ENCODE peak calls at places on chromosome 14, in eight cellular contexts. One of them, this sample, is unnamed.

GRCh38 chr14:104109731-104110361 is 24.3 kb downstream of the ASPG start:
- DNase-seq in sciatic nerve: peak
- DNase-seq in H7: peak
- DNase-seq in SW 1271: no peak
- DNase-seq in AG10803: no peak
- DNase-seq in activated effector memory CD4-positive, alpha-beta T cell treated with anti-CD3 and anti-CD28 coated beads, Interleukin-2, amount 50 U/mL, for 16 hours: peak
- DNase-seq in right cardiac atrium: peak
- DNase-seq in DMS 273 treated with DMSO at 0.1 percent for 48 hours: no peak
- DNase-seq in this sample: peak

GRCh38 chr14:102262894-102263462 is 42.0 kb downstream of the MOK start:
- DNase-seq in sciatic nerve: no peak
- DNase-seq in SW 1271: no peak
- DNase-seq in AG10803: no peak
- DNase-seq in activated effector memory CD4-positive, alpha-beta T cell treated with anti-CD3 and anti-CD28 coated beads, Interleukin-2, amount 50 U/mL, for 16 hours: peak
- DNase-seq in right cardiac atrium: no peak
- DNase-seq in H7: peak
- DNase-seq in DMS 273 treated with DMSO at 0.1 percent for 48 hours: peak
- DNase-seq in this sample: no peak

GRCh38 chr14:105180598-105181528 is at the start of gene NUDT14:
- DNase-seq in AG10803: peak
- DNase-seq in right cardiac atrium: peak
- DNase-seq in DMS 273 treated with DMSO at 0.1 percent for 48 hours: no peak
- DNase-seq in SW 1271: no peak
- DNase-seq in H7: peak
- DNase-seq in sciatic nerve: peak
- DNase-seq in activated effector memory CD4-positive, alpha-beta T cell treated with anti-CD3 and anti-CD28 coated beads, Interleukin-2, amount 50 U/mL, for 16 hours: peak
- DNase-seq in this sample: no peak

GRCh38 chr14:30221546-30221945 is 293.9 kb upstream of the PRKD1 start:
- DNase-seq in activated effector memory CD4-positive, alpha-beta T cell treated with anti-CD3 and anti-CD28 coated beads, Interleukin-2, amount 50 U/mL, for 16 hours: no peak
- DNase-seq in right cardiac atrium: no peak
- DNase-seq in AG10803: no peak
- DNase-seq in DMS 273 treated with DMSO at 0.1 percent for 48 hours: no peak
- DNase-seq in SW 1271: no peak
- DNase-seq in H7: no peak
- DNase-seq in sciatic nerve: no peak
- DNase-seq in this sample: no peak

GRCh38 chr14:82060219-82060618 is 526.6 kb upstream of the SEL1L start:
- DNase-seq in activated effector memory CD4-positive, alpha-beta T cell treated with anti-CD3 and anti-CD28 coated beads, Interleukin-2, amount 50 U/mL, for 16 hours: no peak
- DNase-seq in SW 1271: no peak
- DNase-seq in H7: peak
- DNase-seq in DMS 273 treated with DMSO at 0.1 percent for 48 hours: no peak
- DNase-seq in AG10803: no peak
- DNase-seq in right cardiac atrium: no peak
- DNase-seq in sciatic nerve: no peak
- DNase-seq in this sample: no peak

GRCh38 chr14:93905623-93906022 is 21.5 kb upstream of the FAM181A start:
- DNase-seq in H7: no peak
- DNase-seq in activated effector memory CD4-positive, alpha-beta T cell treated with anti-CD3 and anti-CD28 coated beads, Interleukin-2, amount 50 U/mL, for 16 hours: peak
- DNase-seq in SW 1271: no peak
- DNase-seq in AG10803: no peak
- DNase-seq in sciatic nerve: no peak
- DNase-seq in right cardiac atrium: no peak
- DNase-seq in DMS 273 treated with DMSO at 0.1 percent for 48 hours: no peak
- DNase-seq in this sample: no peak

GRCh38 chr14:60981626-60982455 is 796 bp downstream of the SLC38A6 start:
- DNase-seq in sciatic nerve: no peak
- DNase-seq in H7: peak
- DNase-seq in activated effector memory CD4-positive, alpha-beta T cell treated with anti-CD3 and anti-CD28 coated beads, Interleukin-2, amount 50 U/mL, for 16 hours: no peak
- DNase-seq in right cardiac atrium: no peak
- DNase-seq in AG10803: peak
- DNase-seq in SW 1271: no peak
- DNase-seq in DMS 273 treated with DMSO at 0.1 percent for 48 hours: no peak
- DNase-seq in this sample: no peak

GRCh38 chr14:95046711-95047681 is 110.3 kb downstream of the DICER1 start:
- DNase-seq in H7: no peak
- DNase-seq in AG10803: no peak
- DNase-seq in sciatic nerve: peak
- DNase-seq in right cardiac atrium: no peak
- DNase-seq in DMS 273 treated with DMSO at 0.1 percent for 48 hours: no peak
- DNase-seq in activated effector memory CD4-positive, alpha-beta T cell treated with anti-CD3 and anti-CD28 coated beads, Interleukin-2, amount 50 U/mL, for 16 hours: peak
- DNase-seq in SW 1271: no peak
- DNase-seq in this sample: peak

GRCh38 chr14:56378474-56378873 is 201.1 kb upstream of the TMEM260 start:
- DNase-seq in AG10803: peak
- DNase-seq in SW 1271: no peak
- DNase-seq in right cardiac atrium: no peak
- DNase-seq in activated effector memory CD4-positive, alpha-beta T cell treated with anti-CD3 and anti-CD28 coated beads, Interleukin-2, amount 50 U/mL, for 16 hours: no peak
- DNase-seq in sciatic nerve: no peak
- DNase-seq in H7: no peak
- DNase-seq in DMS 273 treated with DMSO at 0.1 percent for 48 hours: no peak
- DNase-seq in this sample: no peak

GRCh38 chr14:52618602-52619001 is 66.0 kb downstream of the GPR137C start:
- DNase-seq in sciatic nerve: no peak
- DNase-seq in right cardiac atrium: no peak
- DNase-seq in activated effector memory CD4-positive, alpha-beta T cell treated with anti-CD3 and anti-CD28 coated beads, Interleukin-2, amount 50 U/mL, for 16 hours: no peak
- DNase-seq in DMS 273 treated with DMSO at 0.1 percent for 48 hours: no peak
- DNase-seq in AG10803: no peak
- DNase-seq in SW 1271: no peak
- DNase-seq in H7: no peak
- DNase-seq in this sample: no peak

GRCh38 chr14:104368751-104369100 is 210.8 kb upstream of the C14orf180 start:
- DNase-seq in activated effector memory CD4-positive, alpha-beta T cell treated with anti-CD3 and anti-CD28 coated beads, Interleukin-2, amount 50 U/mL, for 16 hours: no peak
- DNase-seq in sciatic nerve: no peak
- DNase-seq in right cardiac atrium: no peak
- DNase-seq in DMS 273 treated with DMSO at 0.1 percent for 48 hours: no peak
- DNase-seq in SW 1271: no peak
- DNase-seq in H7: no peak
- DNase-seq in AG10803: no peak
- DNase-seq in this sample: peak